ENCODE peak calls at places on chromosomes 7 and 10, in five cellular contexts. A is GM20000, K is T-helper 2 cell, M is AG09319, H is nucleus accumbens. X is an unnamed sample.

GRCh38 chr7:38863609-38864291 is 45.2 kb downstream of the VPS41 start:
- DNase-seq in A (no peak), K (no peak), M (no peak), H (no peak), X (no peak)

GRCh38 chr10:98403812-98404504 is 11.0 kb downstream of the PYROXD2 start:
- DNase-seq in A (no peak), K (no peak), M (no peak), H (no peak), X (no peak)

GRCh38 chr7:27108390-27109127 is 6.1 kb upstream of the HOXA2 start:
- DNase-seq in A (no peak), K (no peak), M (no peak), H (no peak), X (no peak)

GRCh38 chr7:116706668-116707126 is 34.7 kb downstream of the MET start:
- DNase-seq in A (no peak), K (no peak), M (no peak), H (no peak), X (peak)

GRCh38 chr7:74031403-74032190 is 3.6 kb downstream of the ELN start:
- DNase-seq in A (no peak), K (no peak), M (no peak), H (no peak), X (no peak)

GRCh38 chr10:19290770-19291169 is 242.2 kb downstream of the MALRD1 start:
- DNase-seq in A (no peak), K (no peak), M (no peak), H (no peak), X (no peak)

GRCh38 chr7:159061209-159061608 is 83.5 kb downstream of the VIPR2 start:
- DNase-seq in A (no peak), K (no peak), M (no peak), H (no peak), X (no peak)

GRCh38 chr10:65143723-65144122 is 1622.5 kb downstream of the REEP3 start:
- DNase-seq in A (no peak), K (no peak), M (no peak), H (no peak), X (no peak)

GRCh38 chr7:6558837-6559236 is 7.6 kb upstream of the GRID2IP start:
- DNase-seq in A (peak), K (no peak), M (no peak), H (no peak), X (peak)

GRCh38 chr10:72563327-72563932 is 62.4 kb downstream of the MICU1 start:
- DNase-seq in A (peak), K (no peak), M (no peak), H (no peak), X (no peak)

GRCh38 chr10:59805043-59805442 is 51.8 kb upstream of the MRLN start:
- DNase-seq in A (no peak), K (no peak), M (no peak), H (no peak), X (peak)

GRCh38 chr10:74752371-74752990 is 73.9 kb upstream of the KAT6B start:
- DNase-seq in A (no peak), K (no peak), M (no peak), H (no peak), X (no peak)

GRCh38 chr10:101018118-101018599 is 12.8 kb downstream of the PDZD7 start:
- DNase-seq in A (no peak), K (no peak), M (no peak), H (no peak), X (no peak)

GRCh38 chr10:78623577-78624215 is 445.1 kb upstream of the ZMIZ1 start:
- DNase-seq in A (no peak), K (no peak), M (peak), H (no peak), X (peak)

GRCh38 chr7:46610746-46611145 is 689.7 kb upstream of the IGFBP3 start:
- DNase-seq in A (no peak), K (no peak), M (no peak), H (no peak), X (no peak)

GRCh38 chr10:21495002-21495685 is 30.3 kb downstream of the SKIDA1 start:
- DNase-seq in A (peak), K (no peak), M (no peak), H (no peak), X (peak)

GRCh38 chr10:49649936-49650723 is 29.3 kb upstream of the C10orf53 start:
- DNase-seq in A (no peak), K (no peak), M (no peak), H (no peak), X (no peak)

GRCh38 chr10:130655313-130656186 is 519.4 kb downstream of the GLRX3 start:
- DNase-seq in A (no peak), K (no peak), M (no peak), H (no peak), X (no peak)

GRCh38 chr7:12623223-12623622 is 52.7 kb downstream of the SCIN start:
- DNase-seq in A (no peak), K (no peak), M (no peak), H (no peak), X (no peak)

GRCh38 chr7:50781371-50781770 is 1.3 kb downstream of the GRB10 start:
- DNase-seq in A (no peak), K (no peak), M (no peak), H (no peak), X (no peak)

GRCh38 chr7:129950191-129950940 is 2.4 kb downstream of the UBE2H start:
- DNase-seq in A (peak), K (no peak), M (no peak), H (no peak), X (no peak)

GRCh38 chr10:100020883-100021248 is 11.1 kb upstream of the DNMBP start:
- DNase-seq in A (no peak), K (no peak), M (no peak), H (no peak), X (no peak)

GRCh38 chr10:77131214-77131613 is 506.4 kb downstream of the KCNMA1 start:
- DNase-seq in A (no peak), K (no peak), M (no peak), H (no peak), X (no peak)

GRCh38 chr7:83306487-83306886 is 143.8 kb upstream of the PCLO start:
- DNase-seq in A (no peak), K (no peak), M (no peak), H (no peak), X (no peak)

GRCh38 chr10:35577915-35578607 is 27.1 kb upstream of the GJD4 start:
- DNase-seq in A (no peak), K (no peak), M (no peak), H (no peak), X (peak)

GRCh38 chr10:71187197-71187596 is 25.2 kb upstream of the UNC5B start:
- DNase-seq in A (no peak), K (no peak), M (no peak), H (no peak), X (no peak)

GRCh38 chr7:39407139-39407538 is 159.1 kb upstream of the YAE1 start:
- DNase-seq in A (no peak), K (no peak), M (no peak), H (no peak), X (no peak)

GRCh38 chr10:48309711-48310226 is 3.3 kb downstream of the MAPK8 start:
- DNase-seq in A (peak), K (no peak), M (no peak), H (no peak), X (peak)

GRCh38 chr7:32941996-32942782 is 15.1 kb upstream of the FKBP9 start:
- DNase-seq in A (peak), K (peak), M (no peak), H (peak), X (peak)